ENCODE peak calls at places on chromosomes 6 and 20, in five cellular contexts. Q is small intestine, I is H7, E is heart right ventricle, N is adrenal gland. T is an unnamed sample.
A peak's percentile ranks its signal among the peaks of the same experiment; 100 is the strongest.

GRCh38 chr6:115735610-115736009 is 325.1 kb downstream of the FRK start:
- DNase-seq in Q (no peak), N (no peak), E (no peak), I (no peak), T (no peak)

GRCh38 chr20:48648482-48649051 is 179.2 kb downstream of the PREX1 start:
- DNase-seq in I (no peak), Q (peak; percentile 40), E (no peak), N (peak; percentile 82), T (no peak)

GRCh38 chr6:169990095-169991030 is 238.9 kb downstream of the ERMARD start:
- DNase-seq in I (no peak), E (no peak), N (peak; percentile 65), Q (no peak), T (no peak)

GRCh38 chr6:53250137-53250760 is 98.5 kb downstream of the ELOVL5 start:
- DNase-seq in I (no peak), Q (no peak), N (no peak), E (no peak), T (no peak)

GRCh38 chr6:74091133-74091793 is 395.3 kb downstream of the CD109 start:
- DNase-seq in Q (peak; percentile 26), N (no peak), I (peak; percentile 19), E (no peak), T (no peak)

GRCh38 chr6:158066161-158066781 is 84.6 kb downstream of the SYNJ2 start:
- DNase-seq in Q (no peak), I (no peak), E (no peak), N (no peak), T (no peak)

GRCh38 chr6:133132092-133132491 is 109.1 kb upstream of the EYA4 start:
- DNase-seq in Q (no peak), E (no peak), N (no peak), I (no peak), T (no peak)

GRCh38 chr6:111406200-111406711 is 76.8 kb downstream of the REV3L start:
- DNase-seq in E (no peak), Q (no peak), N (no peak), I (no peak), T (no peak)

GRCh38 chr6:7087066-7087465 is 20.7 kb upstream of the RREB1 start:
- DNase-seq in Q (no peak), N (no peak), E (no peak), I (peak; percentile 44), T (no peak)

GRCh38 chr6:122558027-122558426 is 52.2 kb upstream of the PKIB start:
- DNase-seq in N (no peak), I (no peak), Q (no peak), E (no peak), T (no peak)

GRCh38 chr6:36612101-36612625 is 18.0 kb downstream of the SRSF3 start:
- DNase-seq in Q (no peak), N (peak; percentile 52), E (no peak), I (no peak), T (no peak)

GRCh38 chr6:37988696-37989095 is 169.2 kb downstream of the ZFAND3 start:
- DNase-seq in E (no peak), I (no peak), N (no peak), Q (no peak), T (no peak)

GRCh38 chr6:161961796-161962195 is 687.9 kb upstream of the AGPAT4 start:
- DNase-seq in Q (no peak), N (no peak), E (no peak), I (no peak), T (no peak)

GRCh38 chr20:51420111-51420510 is 122.4 kb downstream of the NFATC2 start:
- DNase-seq in N (no peak), I (no peak), E (no peak), Q (no peak), T (no peak)

GRCh38 chr6:132604635-132605150 is 15.2 kb upstream of the TAAR5 start:
- DNase-seq in Q (peak; percentile 49), I (no peak), N (no peak), E (no peak), T (no peak)

GRCh38 chr6:47419621-47420020 is 58.0 kb upstream of the CD2AP start:
- DNase-seq in Q (peak; percentile 93), N (no peak), E (no peak), I (no peak), T (no peak)

DNA sequence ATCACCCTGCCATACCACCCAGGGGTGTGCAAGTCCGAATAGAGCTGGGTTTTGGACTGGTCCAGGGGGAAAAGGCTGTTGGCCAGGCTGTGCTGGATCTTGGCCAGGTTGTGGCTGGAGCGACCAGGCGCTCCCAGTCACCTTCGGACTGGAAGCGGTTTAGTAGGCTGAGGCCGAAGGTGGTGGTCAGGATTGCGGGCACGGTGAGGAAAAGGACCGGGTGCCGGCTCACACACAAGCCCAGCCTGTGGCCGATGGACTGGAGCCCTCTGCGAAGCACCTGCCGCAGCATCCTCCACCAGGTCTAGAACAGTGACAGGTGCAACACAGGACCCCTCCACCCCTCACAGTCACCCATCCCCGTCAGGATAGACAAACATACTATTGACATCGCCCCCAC is 590.6 kb upstream of the PTCHD4 start:
- DNase-seq in E (no peak), N (no peak), I (no peak), Q (no peak), T (no peak)
- H3K36me3 ChIP-seq in E (no peaks in the 10 kb centered on the region), N (no peaks in the 10 kb centered on the region), I (no peaks in the 10 kb centered on the region), Q (no peaks in the 10 kb centered on the region), T (no peaks in the 10 kb centered on the region)

GRCh38 chr6:83188501-83188900 is 4.6 kb downstream of the PGM3 start:
- DNase-seq in E (no peak), I (no peak), Q (no peak), N (no peak), T (no peak)

GRCh38 chr6:83180396-83180950 is 12.6 kb downstream of the PGM3 start:
- DNase-seq in E (no peak), Q (no peak), N (no peak), I (no peak), T (no peak)

GRCh38 chr6:83185096-83185495 is 8.0 kb downstream of the PGM3 start:
- DNase-seq in E (no peak), N (no peak), I (no peak), Q (no peak), T (no peak)

GRCh38 chr6:83182114-83182513 is 11.0 kb downstream of the PGM3 start:
- DNase-seq in E (no peak), N (no peak), I (no peak), Q (no peak), T (no peak)

GRCh38 chr6:83183082-83183828 is 9.8 kb downstream of the PGM3 start:
- DNase-seq in N (no peak), E (no peak), I (no peak), Q (no peak), T (no peak)
- H3K36me3 ChIP-seq in N (no peaks in the 10 kb centered on the region), E (peaks cover 46% of the 10 kb centered on the region), I (peaks cover 15% of the 10 kb centered on the region), Q (peaks cover 13% of the 10 kb centered on the region), T (no peaks in the 10 kb centered on the region)

DNA sequence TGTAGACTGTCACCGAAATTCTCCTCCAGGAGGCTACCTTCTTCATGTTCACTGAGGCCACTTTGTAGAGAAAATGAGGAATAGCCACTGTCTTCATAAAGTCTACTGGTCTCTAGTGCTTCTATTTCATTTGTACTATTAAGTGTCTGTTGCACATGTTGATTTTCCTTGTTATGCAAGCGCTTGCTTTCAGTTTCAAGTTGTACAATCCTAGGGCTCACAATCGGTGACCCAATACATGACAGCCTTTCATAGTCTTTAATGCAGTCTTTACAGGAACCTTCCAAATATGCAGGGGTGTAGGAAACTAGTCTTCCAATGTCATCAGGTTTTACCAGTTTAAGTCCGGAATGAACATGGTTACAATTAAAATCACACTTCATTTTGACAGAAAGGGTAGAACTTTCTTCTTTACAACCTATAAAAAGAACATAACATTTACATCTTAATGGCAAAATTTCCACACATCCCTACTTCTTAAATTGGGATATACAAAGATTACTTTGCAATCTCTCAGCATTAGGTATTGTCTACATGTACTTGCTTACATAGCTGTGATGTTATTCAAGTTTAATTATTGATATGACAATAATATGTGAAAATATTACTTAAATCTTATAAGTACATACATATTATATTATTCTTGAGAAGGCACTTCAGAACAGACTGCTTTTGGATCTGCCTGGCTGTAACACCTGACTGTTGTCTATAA is 7.5 kb downstream of the FBXO5 start:
- DNase-seq in E (no peak), Q (peak; percentile 46), I (no peak), N (no peak), T (no peak)
- H3K36me3 ChIP-seq in E (peaks cover 24% of the 10 kb centered on the region), Q (peaks cover 4% of the 10 kb centered on the region), I (peaks cover 30% of the 10 kb centered on the region), N (no peaks in the 10 kb centered on the region), T (peaks cover 50% of the 10 kb centered on the region)

GRCh38 chr20:21352703-21353102 is 44.6 kb downstream of the NKX2-4 start:
- DNase-seq in I (no peak), E (no peak), Q (no peak), N (no peak), T (no peak)
- H3K36me3 ChIP-seq in I (peaks cover 14% of the 10 kb centered on the region), E (peaks cover 60% of the 10 kb centered on the region), Q (peaks cover 3% of the 10 kb centered on the region), N (no peaks in the 10 kb centered on the region), T (peaks cover 4% of the 10 kb centered on the region)

GRCh38 chr20:5947276-5947675 is 3.1 kb downstream of the TRMT6 start:
- DNase-seq in E (no peak), Q (no peak), I (no peak), N (no peak), T (no peak)
- H3K36me3 ChIP-seq in E (peaks cover 10% of the 10 kb centered on the region), Q (peaks cover 15% of the 10 kb centered on the region), I (peaks cover 19% of the 10 kb centered on the region), N (no peaks in the 10 kb centered on the region), T (peaks cover 15% of the 10 kb centered on the region)

GRCh38 chr6:96545882-96546281 is 17.0 kb upstream of the FHL5 start:
- DNase-seq in I (no peak), N (no peak), Q (no peak), E (no peak), T (no peak)

GRCh38 chr6:96542702-96543101 is 20.2 kb upstream of the FHL5 start:
- DNase-seq in E (no peak), I (peak; percentile 2), N (no peak), Q (no peak), T (no peak)

GRCh38 chr6:96547654-96548053 is 15.3 kb upstream of the FHL5 start:
- DNase-seq in E (no peak), I (no peak), N (no peak), Q (no peak), T (no peak)
- H3K36me3 ChIP-seq in E (peaks cover 20% of the 10 kb centered on the region), I (peaks cover 6% of the 10 kb centered on the region), N (no peaks in the 10 kb centered on the region), Q (peaks cover 5% of the 10 kb centered on the region), T (no peaks in the 10 kb centered on the region)

GRCh38 chr6:33442283-33442682 is 12.1 kb upstream of the ZBTB9 start:
- DNase-seq in Q (no peak), I (peak; percentile 33), E (no peak), N (no peak), T (no peak)
- H3K36me3 ChIP-seq in Q (peaks cover 5% of the 10 kb centered on the region), I (peaks cover 69% of the 10 kb centered on the region), E (peaks cover under 1% of the 10 kb centered on the region), N (no peaks in the 10 kb centered on the region), T (peaks cover 4% of the 10 kb centered on the region)

GRCh38 chr20:44990957-44991356 is 24.6 kb downstream of the STK4 start:
- DNase-seq in N (no peak), Q (no peak), I (no peak), E (no peak), T (no peak)

GRCh38 chr20:44990425-44990824 is 24.1 kb downstream of the STK4 start:
- DNase-seq in E (no peak), I (no peak), Q (no peak), N (no peak), T (no peak)

GRCh38 chr20:44983095-44983674 is 16.9 kb downstream of the STK4 start:
- DNase-seq in E (no peak), I (no peak), N (no peak), Q (no peak), T (no peak)

GRCh38 chr20:44993343-44993742 is 27.0 kb downstream of the STK4 start:
- DNase-seq in N (no peak), E (no peak), I (no peak), Q (no peak), T (no peak)

GRCh38 chr20:44988772-44989171 is 22.5 kb downstream of the STK4 start:
- DNase-seq in I (no peak), Q (no peak), N (no peak), E (no peak), T (no peak)
- H3K36me3 ChIP-seq in I (no peaks in the 10 kb centered on the region), Q (peaks cover 3% of the 10 kb centered on the region), N (no peaks in the 10 kb centered on the region), E (peaks cover 6% of the 10 kb centered on the region), T (no peaks in the 10 kb centered on the region)